ENCODE peak calls at places on chromosomes 5 and 9, in six cellular contexts. D is astrocyte; W is fibroblast of lung; J is neural progenitor cell; A is thyroid gland; K is CD8-positive, alpha-beta T cell. X is an unnamed sample.

GRCh38 chr5:25028994-25029393 is 384.2 kb upstream of the CDH10 start:
- DNase-seq in A (no peak), W (no peak), J (no peak), D (peak; percentile 2), K (no peak), X (no peak)

GRCh38 chr5:178487911-178488310 is 102.3 kb downstream of the COL23A1 start:
- DNase-seq in D (no peak), A (no peak), J (peak; percentile 44), K (no peak), W (no peak), X (no peak)

GRCh38 chr9:79757074-79757473 is 185.3 kb downstream of the TLE4 start:
- DNase-seq in K (no peak), A (no peak), J (no peak), W (no peak), D (no peak), X (no peak)

GRCh38 chr9:133962341-133962740 is 29.8 kb downstream of the VAV2 start:
- DNase-seq in W (no peak), K (no peak), D (no peak), A (no peak), J (no peak), X (no peak)

GRCh38 chr5:100852988-100853449 is 50.1 kb downstream of the ST8SIA4 start:
- DNase-seq in J (no peak), D (no peak), A (no peak), K (no peak), W (no peak), X (no peak)

GRCh38 chr5:25448190-25448621 is 803.4 kb upstream of the CDH10 start:
- DNase-seq in D (no peak), W (no peak), A (no peak), J (peak; percentile 30), K (no peak), X (no peak)

GRCh38 chr5:142014911-142015584 is 2.2 kb upstream of the GNPDA1 start:
- DNase-seq in K (no peak), W (peak; percentile 54), J (peak; percentile 44), A (peak; percentile 23), D (peak; percentile 68), X (peak; percentile 21)

GRCh38 chr9:35570709-35571108 is 34.4 kb upstream of the TESK1 start:
- DNase-seq in A (no peak), J (no peak), K (no peak), W (no peak), D (no peak), X (no peak)

GRCh38 chr5:106292654-106293053 is 1378.1 kb downstream of the EFNA5 start:
- DNase-seq in K (no peak), A (no peak), D (peak; percentile 55), W (no peak), J (no peak), X (no peak)

GRCh38 chr9:21334969-21335632 is at the start of gene KLHL9:
- DNase-seq in D (peak; percentile 80), A (peak; percentile 94), W (peak; percentile 95), K (peak; percentile 90), J (peak; percentile 96), X (peak; percentile 80)

GRCh38 chr5:1875481-1875842 is 7.3 kb downstream of the IRX4 start:
- DNase-seq in W (no peak), A (no peak), K (no peak), D (no peak), J (peak; percentile 63), X (no peak)

GRCh38 chr5:61991426-61991825 is 314.6 kb upstream of the KIF2A start:
- DNase-seq in K (no peak), W (no peak), J (no peak), A (no peak), D (no peak), X (no peak)

GRCh38 chr9:113139953-113140352 is 10.9 kb upstream of the SLC31A2 start:
- DNase-seq in A (no peak), K (no peak), D (no peak), J (no peak), W (no peak), X (no peak)

GRCh38 chr9:113675475-113675941 is 200.6 kb upstream of the ZNF618 start:
- DNase-seq in D (peak; percentile 99), A (peak; percentile 19), W (peak; percentile 95), K (no peak), J (no peak), X (no peak)

GRCh38 chr5:112203229-112203628 is 215.8 kb downstream of the EPB41L4A start:
- DNase-seq in D (no peak), W (no peak), A (no peak), J (no peak), K (no peak), X (no peak)

GRCh38 chr9:136623849-136624183 is 38.9 kb upstream of the EGFL7 start:
- DNase-seq in J (no peak), D (no peak), K (no peak), W (no peak), A (peak; percentile 40), X (no peak)

GRCh38 chr5:1885777-1886633 is 3.3 kb upstream of the IRX4 start:
- DNase-seq in A (no peak), D (no peak), J (peak; percentile 28), W (no peak), K (no peak), X (no peak)

GRCh38 chr5:79588645-79589044 is 23.6 kb upstream of the TENT2 start:
- DNase-seq in J (no peak), A (no peak), W (no peak), D (no peak), K (no peak), X (no peak)

GRCh38 chr9:81585191-81585763 is 104.1 kb downstream of the TLE1 start:
- DNase-seq in K (no peak), J (no peak), A (no peak), D (no peak), W (peak; percentile 26), X (no peak)

GRCh38 chr5:27818888-27819287 is 780.5 kb upstream of the CDH9 start:
- DNase-seq in A (no peak), D (no peak), W (no peak), K (no peak), J (no peak), X (no peak)

GRCh38 chr9:130237763-130238524 is 27.6 kb upstream of the HMCN2 start:
- DNase-seq in D (no peak), J (no peak), K (no peak), W (no peak), A (peak; percentile 95), X (no peak)
- H3K27ac ChIP-seq in D (no peak overlapping the region), J (no peak overlapping the region), K (no peak overlapping the region), W (no peak overlapping the region), A (peak overlapping the region; percentile 96), X (no peak overlapping the region)

GRCh38 chr9:87286506-87286905 is 211.2 kb upstream of the DAPK1 start:
- DNase-seq in A (no peak), J (no peak), W (no peak), D (no peak), K (no peak), X (no peak)

GRCh38 chr9:87280421-87280820 is 217.2 kb upstream of the DAPK1 start:
- DNase-seq in K (no peak), A (peak; percentile 23), W (peak; percentile 56), D (peak; percentile 96), J (no peak), X (no peak)

GRCh38 chr9:87282477-87282991 is 215.1 kb upstream of the DAPK1 start:
- DNase-seq in D (no peak), W (no peak), J (no peak), K (no peak), A (no peak), X (no peak)

GRCh38 chr9:87283585-87283984 is 214.1 kb upstream of the DAPK1 start:
- DNase-seq in K (no peak), W (no peak), A (no peak), D (no peak), J (no peak), X (no peak)

GRCh38 chr9:87285183-87285582 is 212.5 kb upstream of the DAPK1 start:
- DNase-seq in A (no peak), D (peak; percentile 38), J (no peak), K (no peak), W (no peak), X (no peak)
- H3K4me1 ChIP-seq in A (peaks cover 6% of the 10 kb centered on the region), D (peaks cover 8% of the 10 kb centered on the region), J (no peaks in the 10 kb centered on the region), K (no peaks in the 10 kb centered on the region), W (no peaks in the 10 kb centered on the region), X (no peaks in the 10 kb centered on the region)

DNA sequence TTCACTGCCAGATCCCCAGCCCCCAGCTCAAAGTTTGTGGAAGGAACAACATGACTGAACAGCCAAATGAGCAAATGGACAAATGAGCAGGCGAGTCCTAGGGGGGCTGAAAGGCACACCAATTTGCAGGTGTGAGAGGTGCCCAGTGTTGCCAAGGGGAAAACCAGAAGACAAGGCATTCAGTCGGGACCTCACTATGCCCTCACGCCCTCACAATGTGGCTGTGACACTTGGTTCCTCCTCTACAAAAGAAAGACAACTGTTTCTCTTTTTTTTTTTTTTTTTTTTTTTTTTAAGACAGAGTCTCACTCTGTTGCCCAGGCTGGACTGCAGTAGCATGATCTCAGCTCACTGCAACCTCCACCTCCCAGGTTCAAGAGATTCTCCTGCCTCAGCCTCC is 28.0 kb downstream of the TNIP1 start:
- DNase-seq in W (no peak), K (no peak), J (no peak), D (no peak), A (no peak), X (no peak)
- H3K36me3 ChIP-seq in W (peaks cover 2% of the 10 kb centered on the region), K (peaks cover 54% of the 10 kb centered on the region), J (peaks cover 4% of the 10 kb centered on the region), D (peaks cover 13% of the 10 kb centered on the region), A (peaks cover 28% of the 10 kb centered on the region), X (peaks cover 90% of the 10 kb centered on the region)

DNA sequence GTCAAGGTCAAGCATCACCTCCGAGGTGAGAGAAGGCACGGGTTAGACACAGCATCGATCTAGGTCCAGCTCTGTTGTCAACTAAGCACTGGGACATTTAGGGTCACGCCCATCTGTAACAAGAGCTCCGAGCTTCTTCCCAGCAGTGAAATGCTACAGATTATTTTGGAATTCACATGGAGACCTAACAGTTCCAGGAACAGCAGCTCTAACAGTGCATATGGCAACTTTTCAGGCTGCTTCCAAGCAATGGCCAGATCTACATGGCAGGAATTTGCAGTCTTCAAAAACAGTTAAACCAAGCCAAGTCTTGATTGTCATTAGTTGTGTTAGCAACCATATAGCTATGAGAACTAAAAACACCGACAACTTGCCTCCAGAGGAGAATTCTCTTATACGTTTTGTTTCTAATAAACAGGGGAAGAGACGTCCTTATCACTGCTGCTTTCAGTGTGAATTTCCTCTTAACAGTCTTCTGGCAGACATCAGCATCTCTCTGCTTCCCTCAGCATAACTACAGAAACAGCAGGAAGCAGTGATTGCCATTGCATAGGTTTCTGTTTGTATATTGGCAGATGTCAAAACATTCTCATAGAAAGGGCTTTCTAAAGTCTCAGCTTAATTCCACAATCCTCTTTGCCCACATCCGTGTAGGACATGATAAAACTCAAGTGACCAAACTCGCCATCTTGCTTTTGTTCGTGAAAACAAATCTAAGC is 242.1 kb upstream of the DAPK1 start:
- DNase-seq in D (peak; percentile 21), W (peak; percentile 44), K (no peak), J (no peak), A (no peak), X (no peak)
- H3K27ac ChIP-seq in D (no peak overlapping the region), W (no peak overlapping the region), K (no peak overlapping the region), J (no peak overlapping the region), A (no peak overlapping the region), X (no peak overlapping the region)

DNA sequence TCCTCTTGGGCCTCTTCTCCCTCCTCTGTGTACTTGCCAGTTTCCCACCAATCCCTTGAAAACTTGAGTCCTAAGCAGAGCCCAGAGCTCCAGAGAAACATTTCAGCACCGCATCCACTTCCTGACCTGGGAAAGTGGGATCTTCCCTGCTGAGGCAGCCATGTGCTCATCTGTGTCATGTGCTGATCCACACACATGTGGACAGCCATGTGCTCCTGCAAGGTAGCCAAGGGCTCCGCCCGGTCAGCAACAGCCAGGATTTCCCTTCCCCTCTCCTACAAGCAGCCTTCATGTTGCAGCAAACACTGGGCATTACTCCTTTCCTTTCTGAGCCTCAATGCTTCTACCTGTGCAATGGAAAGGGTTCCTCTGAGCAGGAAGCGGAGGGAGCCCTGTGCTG is 1.9 kb upstream of the CDX1 start:
- DNase-seq in K (no peak), A (no peak), J (no peak), D (no peak), W (no peak), X (no peak)
- H3K4me1 ChIP-seq in K (no peaks in the 10 kb centered on the region), A (no peaks in the 10 kb centered on the region), J (peaks cover 18% of the 10 kb centered on the region), D (peaks cover 17% of the 10 kb centered on the region), W (peaks cover 24% of the 10 kb centered on the region), X (no peaks in the 10 kb centered on the region)

X was measured in effector memory CD4-positive, alpha-beta T cell.